ENCODE peak calls at places on chromosomes 3 and 15, in five cellular contexts. One of them, this sample, is unnamed.

GRCh38 chr3:49523756-49524747 is 30.2 kb upstream of the BSN start:
- DNase-seq in natural killer cell treated with Interleukin-12 subunit alpha and Interleukin-12 subunit beta and Interleukin-15 and Interleukin-18, amount 100 ng/mL, for 72 hours: no peak
- DNase-seq in stimulated activated CD8-positive, alpha-beta memory T cell treated with anti-CD3 and anti-CD28 coated beads, Interleukin-15, amount 100 ng/mL, for 1 hour: no peak
- DNase-seq in T1000: no peak
- DNase-seq in HuH-7.5: no peak
- DNase-seq in this sample: no peak

GRCh38 chr3:52609316-52609815 is 73.0 kb downstream of the UQCC5 start:
- DNase-seq in stimulated activated CD8-positive, alpha-beta memory T cell treated with anti-CD3 and anti-CD28 coated beads, Interleukin-15, amount 100 ng/mL, for 1 hour: no peak
- DNase-seq in HuH-7.5: no peak
- DNase-seq in natural killer cell treated with Interleukin-12 subunit alpha and Interleukin-12 subunit beta and Interleukin-15 and Interleukin-18, amount 100 ng/mL, for 72 hours: no peak
- DNase-seq in T1000: no peak
- DNase-seq in this sample: no peak

GRCh38 chr3:129023909-129024308 is 22.8 kb downstream of the EFCC1 start:
- DNase-seq in stimulated activated CD8-positive, alpha-beta memory T cell treated with anti-CD3 and anti-CD28 coated beads, Interleukin-15, amount 100 ng/mL, for 1 hour: no peak
- DNase-seq in natural killer cell treated with Interleukin-12 subunit alpha and Interleukin-12 subunit beta and Interleukin-15 and Interleukin-18, amount 100 ng/mL, for 72 hours: no peak
- DNase-seq in T1000: no peak
- DNase-seq in HuH-7.5: no peak
- DNase-seq in this sample: no peak

GRCh38 chr3:49719214-49719884 is at the start of gene AMIGO3:
- DNase-seq in natural killer cell treated with Interleukin-12 subunit alpha and Interleukin-12 subunit beta and Interleukin-15 and Interleukin-18, amount 100 ng/mL, for 72 hours: peak; percentile 94
- DNase-seq in stimulated activated CD8-positive, alpha-beta memory T cell treated with anti-CD3 and anti-CD28 coated beads, Interleukin-15, amount 100 ng/mL, for 1 hour: peak; percentile 85
- DNase-seq in HuH-7.5: peak; percentile 73
- DNase-seq in T1000: peak; percentile 88
- DNase-seq in this sample: peak; percentile 55

GRCh38 chr3:105483476-105483875 is 116.8 kb downstream of the ALCAM start:
- DNase-seq in HuH-7.5: no peak
- DNase-seq in T1000: no peak
- DNase-seq in natural killer cell treated with Interleukin-12 subunit alpha and Interleukin-12 subunit beta and Interleukin-15 and Interleukin-18, amount 100 ng/mL, for 72 hours: no peak
- DNase-seq in stimulated activated CD8-positive, alpha-beta memory T cell treated with anti-CD3 and anti-CD28 coated beads, Interleukin-15, amount 100 ng/mL, for 1 hour: no peak
- DNase-seq in this sample: no peak

GRCh38 chr3:37492977-37493471 is 318.6 kb upstream of the LRRFIP2 start:
- DNase-seq in stimulated activated CD8-positive, alpha-beta memory T cell treated with anti-CD3 and anti-CD28 coated beads, Interleukin-15, amount 100 ng/mL, for 1 hour: no peak
- DNase-seq in natural killer cell treated with Interleukin-12 subunit alpha and Interleukin-12 subunit beta and Interleukin-15 and Interleukin-18, amount 100 ng/mL, for 72 hours: no peak
- DNase-seq in T1000: peak; percentile 29
- DNase-seq in HuH-7.5: no peak
- DNase-seq in this sample: no peak

GRCh38 chr3:106745344-106746168 is 631.7 kb upstream of the CCDC54 start:
- DNase-seq in T1000: no peak
- DNase-seq in natural killer cell treated with Interleukin-12 subunit alpha and Interleukin-12 subunit beta and Interleukin-15 and Interleukin-18, amount 100 ng/mL, for 72 hours: no peak
- DNase-seq in HuH-7.5: no peak
- DNase-seq in stimulated activated CD8-positive, alpha-beta memory T cell treated with anti-CD3 and anti-CD28 coated beads, Interleukin-15, amount 100 ng/mL, for 1 hour: no peak
- DNase-seq in this sample: no peak

GRCh38 chr3:107369791-107370190 is 7.4 kb upstream of the CCDC54 start:
- DNase-seq in T1000: no peak
- DNase-seq in HuH-7.5: no peak
- DNase-seq in stimulated activated CD8-positive, alpha-beta memory T cell treated with anti-CD3 and anti-CD28 coated beads, Interleukin-15, amount 100 ng/mL, for 1 hour: no peak
- DNase-seq in natural killer cell treated with Interleukin-12 subunit alpha and Interleukin-12 subunit beta and Interleukin-15 and Interleukin-18, amount 100 ng/mL, for 72 hours: no peak
- DNase-seq in this sample: no peak

GRCh38 chr3:185943363-185944106 is 5.7 kb upstream of the TRA2B start:
- DNase-seq in T1000: peak; percentile 42
- DNase-seq in HuH-7.5: peak; percentile 72
- DNase-seq in natural killer cell treated with Interleukin-12 subunit alpha and Interleukin-12 subunit beta and Interleukin-15 and Interleukin-18, amount 100 ng/mL, for 72 hours: peak; percentile 84
- DNase-seq in stimulated activated CD8-positive, alpha-beta memory T cell treated with anti-CD3 and anti-CD28 coated beads, Interleukin-15, amount 100 ng/mL, for 1 hour: peak; percentile 72
- DNase-seq in this sample: peak; percentile 77

GRCh38 chr15:50247819-50248650 is 17.5 kb downstream of the HDC start:
- DNase-seq in HuH-7.5: no peak
- DNase-seq in natural killer cell treated with Interleukin-12 subunit alpha and Interleukin-12 subunit beta and Interleukin-15 and Interleukin-18, amount 100 ng/mL, for 72 hours: peak; percentile 75
- DNase-seq in stimulated activated CD8-positive, alpha-beta memory T cell treated with anti-CD3 and anti-CD28 coated beads, Interleukin-15, amount 100 ng/mL, for 1 hour: no peak
- DNase-seq in T1000: no peak
- DNase-seq in this sample: no peak

GRCh38 chr3:187150599-187150998 is 11.3 kb upstream of the RPL39L start:
- DNase-seq in HuH-7.5: no peak
- DNase-seq in natural killer cell treated with Interleukin-12 subunit alpha and Interleukin-12 subunit beta and Interleukin-15 and Interleukin-18, amount 100 ng/mL, for 72 hours: peak; percentile 70
- DNase-seq in stimulated activated CD8-positive, alpha-beta memory T cell treated with anti-CD3 and anti-CD28 coated beads, Interleukin-15, amount 100 ng/mL, for 1 hour: peak; percentile 40
- DNase-seq in T1000: no peak
- DNase-seq in this sample: no peak

GRCh38 chr3:104556372-104557078 is 810.2 kb upstream of the ALCAM start:
- DNase-seq in HuH-7.5: no peak
- DNase-seq in T1000: no peak
- DNase-seq in stimulated activated CD8-positive, alpha-beta memory T cell treated with anti-CD3 and anti-CD28 coated beads, Interleukin-15, amount 100 ng/mL, for 1 hour: no peak
- DNase-seq in natural killer cell treated with Interleukin-12 subunit alpha and Interleukin-12 subunit beta and Interleukin-15 and Interleukin-18, amount 100 ng/mL, for 72 hours: no peak
- DNase-seq in this sample: no peak

GRCh38 chr3:126154391-126155279 is 25.8 kb downstream of the ALDH1L1 start:
- DNase-seq in stimulated activated CD8-positive, alpha-beta memory T cell treated with anti-CD3 and anti-CD28 coated beads, Interleukin-15, amount 100 ng/mL, for 1 hour: no peak
- DNase-seq in T1000: no peak
- DNase-seq in HuH-7.5: no peak
- DNase-seq in natural killer cell treated with Interleukin-12 subunit alpha and Interleukin-12 subunit beta and Interleukin-15 and Interleukin-18, amount 100 ng/mL, for 72 hours: no peak
- DNase-seq in this sample: no peak

GRCh38 chr15:56492786-56493555 is 28.0 kb upstream of the MNS1 start:
- DNase-seq in T1000: no peak
- DNase-seq in HuH-7.5: no peak
- DNase-seq in stimulated activated CD8-positive, alpha-beta memory T cell treated with anti-CD3 and anti-CD28 coated beads, Interleukin-15, amount 100 ng/mL, for 1 hour: no peak
- DNase-seq in natural killer cell treated with Interleukin-12 subunit alpha and Interleukin-12 subunit beta and Interleukin-15 and Interleukin-18, amount 100 ng/mL, for 72 hours: no peak
- DNase-seq in this sample: no peak

GRCh38 chr15:31852933-31853332 is 177.4 kb upstream of the CHRNA7 start:
- DNase-seq in natural killer cell treated with Interleukin-12 subunit alpha and Interleukin-12 subunit beta and Interleukin-15 and Interleukin-18, amount 100 ng/mL, for 72 hours: no peak
- DNase-seq in HuH-7.5: no peak
- DNase-seq in stimulated activated CD8-positive, alpha-beta memory T cell treated with anti-CD3 and anti-CD28 coated beads, Interleukin-15, amount 100 ng/mL, for 1 hour: no peak
- DNase-seq in T1000: no peak
- DNase-seq in this sample: no peak

GRCh38 chr3:11591401-11592266 is 52.1 kb downstream of the VGLL4 start:
- DNase-seq in stimulated activated CD8-positive, alpha-beta memory T cell treated with anti-CD3 and anti-CD28 coated beads, Interleukin-15, amount 100 ng/mL, for 1 hour: no peak
- DNase-seq in T1000: no peak
- DNase-seq in HuH-7.5: peak; percentile 59
- DNase-seq in natural killer cell treated with Interleukin-12 subunit alpha and Interleukin-12 subunit beta and Interleukin-15 and Interleukin-18, amount 100 ng/mL, for 72 hours: no peak
- DNase-seq in this sample: peak; percentile 40

GRCh38 chr3:44000586-44000985 is 241.1 kb upstream of the TOPAZ1 start:
- DNase-seq in T1000: no peak
- DNase-seq in natural killer cell treated with Interleukin-12 subunit alpha and Interleukin-12 subunit beta and Interleukin-15 and Interleukin-18, amount 100 ng/mL, for 72 hours: no peak
- DNase-seq in stimulated activated CD8-positive, alpha-beta memory T cell treated with anti-CD3 and anti-CD28 coated beads, Interleukin-15, amount 100 ng/mL, for 1 hour: no peak
- DNase-seq in HuH-7.5: no peak
- DNase-seq in this sample: peak; percentile 33

GRCh38 chr3:94303897-94304296 is 241.0 kb downstream of the NSUN3 start:
- DNase-seq in natural killer cell treated with Interleukin-12 subunit alpha and Interleukin-12 subunit beta and Interleukin-15 and Interleukin-18, amount 100 ng/mL, for 72 hours: no peak
- DNase-seq in HuH-7.5: no peak
- DNase-seq in stimulated activated CD8-positive, alpha-beta memory T cell treated with anti-CD3 and anti-CD28 coated beads, Interleukin-15, amount 100 ng/mL, for 1 hour: no peak
- DNase-seq in T1000: no peak
- DNase-seq in this sample: no peak

GRCh38 chr15:93451822-93452221 is 362.8 kb upstream of the RGMA start:
- DNase-seq in natural killer cell treated with Interleukin-12 subunit alpha and Interleukin-12 subunit beta and Interleukin-15 and Interleukin-18, amount 100 ng/mL, for 72 hours: no peak
- DNase-seq in T1000: no peak
- DNase-seq in stimulated activated CD8-positive, alpha-beta memory T cell treated with anti-CD3 and anti-CD28 coated beads, Interleukin-15, amount 100 ng/mL, for 1 hour: no peak
- DNase-seq in HuH-7.5: no peak
- DNase-seq in this sample: no peak

GRCh38 chr3:86793786-86794185 is 197.2 kb downstream of the VGLL3 start:
- DNase-seq in stimulated activated CD8-positive, alpha-beta memory T cell treated with anti-CD3 and anti-CD28 coated beads, Interleukin-15, amount 100 ng/mL, for 1 hour: no peak
- DNase-seq in T1000: peak; percentile 25
- DNase-seq in natural killer cell treated with Interleukin-12 subunit alpha and Interleukin-12 subunit beta and Interleukin-15 and Interleukin-18, amount 100 ng/mL, for 72 hours: no peak
- DNase-seq in HuH-7.5: no peak
- DNase-seq in this sample: peak; percentile 10

GRCh38 chr3:134476306-134476705 is 9.5 kb downstream of the ANAPC13 start:
- DNase-seq in T1000: peak; percentile 31
- DNase-seq in natural killer cell treated with Interleukin-12 subunit alpha and Interleukin-12 subunit beta and Interleukin-15 and Interleukin-18, amount 100 ng/mL, for 72 hours: no peak
- DNase-seq in HuH-7.5: no peak
- DNase-seq in stimulated activated CD8-positive, alpha-beta memory T cell treated with anti-CD3 and anti-CD28 coated beads, Interleukin-15, amount 100 ng/mL, for 1 hour: no peak
- DNase-seq in this sample: no peak

GRCh38 chr3:131723343-131723742 is 220.6 kb upstream of the MRPL3 start:
- DNase-seq in natural killer cell treated with Interleukin-12 subunit alpha and Interleukin-12 subunit beta and Interleukin-15 and Interleukin-18, amount 100 ng/mL, for 72 hours: no peak
- DNase-seq in T1000: no peak
- DNase-seq in HuH-7.5: no peak
- DNase-seq in stimulated activated CD8-positive, alpha-beta memory T cell treated with anti-CD3 and anti-CD28 coated beads, Interleukin-15, amount 100 ng/mL, for 1 hour: no peak
- DNase-seq in this sample: no peak

GRCh38 chr3:190860531-190860930 is 2.0 kb downstream of the GMNC start:
- DNase-seq in natural killer cell treated with Interleukin-12 subunit alpha and Interleukin-12 subunit beta and Interleukin-15 and Interleukin-18, amount 100 ng/mL, for 72 hours: no peak
- DNase-seq in HuH-7.5: no peak
- DNase-seq in stimulated activated CD8-positive, alpha-beta memory T cell treated with anti-CD3 and anti-CD28 coated beads, Interleukin-15, amount 100 ng/mL, for 1 hour: no peak
- DNase-seq in T1000: no peak
- DNase-seq in this sample: no peak